ENCODE peak calls at places on chromosomes 3 and 15, in six cellular contexts. I is nucleus accumbens, S is kidney epithelial cell, D is GM13976, E is HEK293T, R is Daoy. J is an unnamed sample.

GRCh38 chr15:39794970-39795369 is 12.3 kb upstream of the FSIP1 start:
- DNase-seq in I (no peak), S (no peak), R (no peak), D (no peak), E (no peak), J (no peak)

GRCh38 chr3:171327441-171328174 is 132.6 kb downstream of the TNIK start:
- DNase-seq in I (no peak), E (no peak), R (no peak), D (no peak), S (no peak), J (no peak)

GRCh38 chr3:183114374-183114773 is 15.1 kb upstream of the MCCC1 start:
- DNase-seq in I (no peak), S (no peak), D (no peak), E (no peak), R (no peak), J (no peak)

GRCh38 chr15:39230917-39231285 is 350.0 kb upstream of the THBS1 start:
- DNase-seq in E (no peak), S (no peak), R (no peak), I (no peak), D (no peak), J (no peak)

GRCh38 chr3:24502690-24503089 is 8.0 kb upstream of the THRB start:
- DNase-seq in E (no peak), R (peak), I (no peak), S (no peak), D (no peak), J (no peak)

GRCh38 chr3:57646723-57647122 is 46.2 kb downstream of the DENND6A start:
- DNase-seq in R (no peak), D (no peak), E (no peak), S (no peak), I (no peak), J (peak)

GRCh38 chr15:80800067-80800466 is 20.9 kb downstream of the CEMIP start:
- DNase-seq in D (no peak), S (no peak), I (no peak), R (no peak), E (no peak), J (no peak)

GRCh38 chr3:114454592-114455251 is 160.9 kb downstream of the TIGIT start:
- DNase-seq in R (no peak), I (peak), E (peak), D (no peak), S (no peak), J (no peak)

GRCh38 chr15:69304176-69304533 is 5.4 kb downstream of the PAQR5 start:
- DNase-seq in S (peak), R (peak), E (no peak), D (no peak), I (no peak), J (no peak)

GRCh38 chr15:99452728-99453643 is 112.8 kb upstream of the MEF2A start:
- DNase-seq in E (no peak), I (peak), R (no peak), D (peak), S (no peak), J (peak)

GRCh38 chr15:62432702-62433398 is 267.8 kb upstream of the C2CD4B start:
- DNase-seq in S (no peak), I (no peak), R (no peak), D (no peak), E (no peak), J (no peak)

GRCh38 chr3:171874879-171875278 is 31.7 kb downstream of the TMEM212 start:
- DNase-seq in R (peak), I (no peak), S (no peak), D (no peak), E (no peak), J (peak)

GRCh38 chr3:86481031-86481430 is 509.9 kb downstream of the VGLL3 start:
- DNase-seq in S (no peak), E (no peak), R (no peak), I (no peak), D (no peak), J (no peak)

GRCh38 chr3:48564022-48564421 is 441 bp upstream of the UCN2 start:
- DNase-seq in E (no peak), S (no peak), R (peak), D (no peak), I (peak), J (peak)

GRCh38 chr3:170644711-170645110 is 58.8 kb upstream of the SLC7A14 start:
- DNase-seq in I (no peak), S (no peak), E (no peak), D (no peak), R (no peak), J (no peak)

GRCh38 chr3:138438896-138439295 is 4.5 kb downstream of the ESYT3 start:
- DNase-seq in I (no peak), S (no peak), R (no peak), D (no peak), E (no peak), J (no peak)

GRCh38 chr3:72586694-72587093 is 261.6 kb downstream of the SHQ1 start:
- DNase-seq in I (no peak), S (no peak), E (no peak), R (no peak), D (no peak), J (no peak)

J was measured in dermis microvascular lymphatic vessel endothelial cell.